ENCODE peak calls at places on chromosomes 2 and 18, in eight cellular contexts. One of them, this sample, is unnamed.

GRCh38 chr18:24762417-24762816 is 302.0 kb downstream of the HRH4 start:
- DNase-seq in MM.1S: no peak
- DNase-seq in HCT116: no peak
- DNase-seq in A549: no peak
- DNase-seq in spleen: no peak
- DNase-seq in OCI-LY7: no peak
- DNase-seq in CD8-positive, alpha-beta T cell: no peak
- DNase-seq in sigmoid colon: no peak
- DNase-seq in this sample: no peak

GRCh38 chr2:189851174-189851826 is 67.0 kb downstream of the PMS1 start:
- DNase-seq in spleen: no peak
- DNase-seq in MM.1S: no peak
- DNase-seq in OCI-LY7: no peak
- DNase-seq in CD8-positive, alpha-beta T cell: no peak
- DNase-seq in sigmoid colon: no peak
- DNase-seq in A549: no peak
- DNase-seq in HCT116: no peak
- DNase-seq in this sample: no peak

GRCh38 chr2:134600208-134600607 is 118.6 kb downstream of the TMEM163 start:
- DNase-seq in A549: no peak
- DNase-seq in sigmoid colon: no peak
- DNase-seq in HCT116: no peak
- DNase-seq in spleen: no peak
- DNase-seq in OCI-LY7: no peak
- DNase-seq in MM.1S: no peak
- DNase-seq in CD8-positive, alpha-beta T cell: no peak
- DNase-seq in this sample: no peak

GRCh38 chr18:12911025-12911927 is 27.2 kb upstream of the PTPN2 start:
- DNase-seq in MM.1S: no peak
- DNase-seq in OCI-LY7: no peak
- DNase-seq in sigmoid colon: no peak
- DNase-seq in spleen: peak
- DNase-seq in A549: no peak
- DNase-seq in CD8-positive, alpha-beta T cell: peak
- DNase-seq in HCT116: no peak
- DNase-seq in this sample: peak

GRCh38 chr18:79798346-79798998 is 734 bp downstream of the KCNG2 start:
- DNase-seq in OCI-LY7: no peak
- DNase-seq in MM.1S: no peak
- DNase-seq in A549: no peak
- DNase-seq in CD8-positive, alpha-beta T cell: no peak
- DNase-seq in sigmoid colon: peak
- DNase-seq in spleen: peak
- DNase-seq in HCT116: no peak
- DNase-seq in this sample: peak

GRCh38 chr18:13629841-13630747 is 96.3 kb downstream of the FAM210A start:
- DNase-seq in HCT116: peak
- DNase-seq in OCI-LY7: peak
- DNase-seq in spleen: no peak
- DNase-seq in CD8-positive, alpha-beta T cell: peak
- DNase-seq in sigmoid colon: peak
- DNase-seq in MM.1S: peak
- DNase-seq in A549: peak
- DNase-seq in this sample: no peak

GRCh38 chr2:107008843-107009242 is 122.9 kb upstream of the ST6GAL2 start:
- DNase-seq in OCI-LY7: no peak
- DNase-seq in CD8-positive, alpha-beta T cell: no peak
- DNase-seq in MM.1S: no peak
- DNase-seq in HCT116: no peak
- DNase-seq in sigmoid colon: no peak
- DNase-seq in A549: no peak
- DNase-seq in spleen: no peak
- DNase-seq in this sample: no peak

GRCh38 chr2:3463156-3463835 is 56.0 kb downstream of the ADI1 start:
- DNase-seq in CD8-positive, alpha-beta T cell: no peak
- DNase-seq in sigmoid colon: peak
- DNase-seq in spleen: no peak
- DNase-seq in MM.1S: no peak
- DNase-seq in HCT116: no peak
- DNase-seq in OCI-LY7: no peak
- DNase-seq in A549: no peak
- DNase-seq in this sample: no peak

GRCh38 chr18:64131314-64131713 is 17.6 kb downstream of the LINC00305 start:
- DNase-seq in A549: no peak
- DNase-seq in sigmoid colon: no peak
- DNase-seq in OCI-LY7: no peak
- DNase-seq in HCT116: no peak
- DNase-seq in spleen: no peak
- DNase-seq in MM.1S: no peak
- DNase-seq in CD8-positive, alpha-beta T cell: no peak
- DNase-seq in this sample: no peak

GRCh38 chr2:48347712-48348111 is 182.2 kb upstream of the STON1 start:
- DNase-seq in A549: no peak
- DNase-seq in CD8-positive, alpha-beta T cell: no peak
- DNase-seq in MM.1S: no peak
- DNase-seq in HCT116: no peak
- DNase-seq in sigmoid colon: no peak
- DNase-seq in spleen: no peak
- DNase-seq in OCI-LY7: peak
- DNase-seq in this sample: no peak

GRCh38 chr18:50161806-50162205 is 33.1 kb downstream of the MYO5B start:
- DNase-seq in A549: no peak
- DNase-seq in MM.1S: no peak
- DNase-seq in CD8-positive, alpha-beta T cell: no peak
- DNase-seq in sigmoid colon: no peak
- DNase-seq in spleen: no peak
- DNase-seq in OCI-LY7: no peak
- DNase-seq in HCT116: no peak
- DNase-seq in this sample: no peak

GRCh38 chr2:241617431-241618154 is 19.4 kb downstream of the THAP4 start:
- DNase-seq in HCT116: no peak
- DNase-seq in A549: no peak
- DNase-seq in sigmoid colon: no peak
- DNase-seq in OCI-LY7: peak
- DNase-seq in spleen: peak
- DNase-seq in CD8-positive, alpha-beta T cell: peak
- DNase-seq in MM.1S: peak
- DNase-seq in this sample: no peak

GRCh38 chr18:54261894-54262293 is 7.4 kb upstream of the POLI start:
- DNase-seq in A549: no peak
- DNase-seq in MM.1S: peak
- DNase-seq in CD8-positive, alpha-beta T cell: no peak
- DNase-seq in sigmoid colon: no peak
- DNase-seq in OCI-LY7: peak
- DNase-seq in spleen: no peak
- DNase-seq in HCT116: no peak
- DNase-seq in this sample: peak

GRCh38 chr2:14081526-14081925 is 551.0 kb upstream of the LRATD1 start:
- DNase-seq in OCI-LY7: no peak
- DNase-seq in CD8-positive, alpha-beta T cell: no peak
- DNase-seq in sigmoid colon: no peak
- DNase-seq in spleen: no peak
- DNase-seq in HCT116: no peak
- DNase-seq in MM.1S: no peak
- DNase-seq in A549: no peak
- DNase-seq in this sample: no peak

GRCh38 chr2:159124441-159124911 is 156.0 kb downstream of the TANC1 start:
- DNase-seq in HCT116: peak
- DNase-seq in spleen: no peak
- DNase-seq in CD8-positive, alpha-beta T cell: no peak
- DNase-seq in OCI-LY7: peak
- DNase-seq in sigmoid colon: no peak
- DNase-seq in MM.1S: no peak
- DNase-seq in A549: peak
- DNase-seq in this sample: no peak

DNA sequence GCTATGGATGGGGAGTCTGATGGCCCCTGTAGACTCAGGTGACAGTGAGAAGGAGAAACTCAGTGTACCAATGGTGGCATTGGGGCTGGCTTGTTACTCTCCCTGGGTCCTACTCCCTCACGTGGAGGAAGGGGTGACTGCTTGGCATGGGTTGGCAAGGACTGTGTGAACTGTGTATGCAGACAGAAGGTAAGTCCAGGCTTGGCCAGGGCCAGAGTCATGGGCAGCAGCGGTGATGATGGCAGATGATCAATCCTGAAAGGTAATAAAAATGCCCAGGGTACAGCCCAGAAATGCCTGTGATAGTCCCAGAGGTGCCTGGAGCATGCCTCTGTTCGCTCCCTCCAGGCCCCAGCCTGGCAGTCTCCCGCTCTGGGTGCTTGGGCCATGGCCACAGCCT is 153.9 kb downstream of the SH3RF3 start:
- DNase-seq in OCI-LY7: no peak
- DNase-seq in HCT116: no peak
- DNase-seq in spleen: no peak
- DNase-seq in sigmoid colon: peak
- DNase-seq in CD8-positive, alpha-beta T cell: no peak
- DNase-seq in MM.1S: no peak
- DNase-seq in A549: no peak
- DNase-seq in this sample: no peak
- H3K27ac ChIP-seq in OCI-LY7: no peak
- H3K27ac ChIP-seq in HCT116: no peak
- H3K27ac ChIP-seq in spleen: no peak
- H3K27ac ChIP-seq in sigmoid colon: no peak
- H3K27ac ChIP-seq in CD8-positive, alpha-beta T cell: no peak
- H3K27ac ChIP-seq in MM.1S: no peak
- H3K27ac ChIP-seq in A549: no peak
- H3K27ac ChIP-seq in this sample: no peak

GRCh38 chr2:8229546-8229986 is 452.3 kb upstream of the ID2 start:
- DNase-seq in spleen: peak
- DNase-seq in sigmoid colon: peak
- DNase-seq in CD8-positive, alpha-beta T cell: peak
- DNase-seq in HCT116: peak
- DNase-seq in OCI-LY7: peak
- DNase-seq in MM.1S: peak
- DNase-seq in A549: no peak
- DNase-seq in this sample: no peak
- H3K4me3 ChIP-seq in spleen: no peak
- H3K4me3 ChIP-seq in sigmoid colon: no peak
- H3K4me3 ChIP-seq in CD8-positive, alpha-beta T cell: no peak
- H3K4me3 ChIP-seq in HCT116: no peak
- H3K4me3 ChIP-seq in OCI-LY7: no peak
- H3K4me3 ChIP-seq in MM.1S: no peak
- H3K4me3 ChIP-seq in A549: no peak
- H3K4me3 ChIP-seq in this sample: no peak

GRCh38 chr2:151987484-151987883 is 111.4 kb downstream of the CACNB4 start:
- DNase-seq in CD8-positive, alpha-beta T cell: no peak
- DNase-seq in spleen: no peak
- DNase-seq in OCI-LY7: no peak
- DNase-seq in HCT116: no peak
- DNase-seq in A549: no peak
- DNase-seq in sigmoid colon: no peak
- DNase-seq in MM.1S: no peak
- DNase-seq in this sample: no peak

GRCh38 chr2:151991010-151991409 is 107.8 kb downstream of the CACNB4 start:
- DNase-seq in spleen: no peak
- DNase-seq in CD8-positive, alpha-beta T cell: no peak
- DNase-seq in MM.1S: no peak
- DNase-seq in sigmoid colon: no peak
- DNase-seq in HCT116: no peak
- DNase-seq in OCI-LY7: no peak
- DNase-seq in A549: no peak
- DNase-seq in this sample: no peak

GRCh38 chr2:151989378-151989777 is 109.5 kb downstream of the CACNB4 start:
- DNase-seq in A549: no peak
- DNase-seq in CD8-positive, alpha-beta T cell: no peak
- DNase-seq in MM.1S: no peak
- DNase-seq in spleen: no peak
- DNase-seq in sigmoid colon: no peak
- DNase-seq in HCT116: no peak
- DNase-seq in OCI-LY7: no peak
- DNase-seq in this sample: no peak

GRCh38 chr2:151996243-151997003 is 102.4 kb downstream of the CACNB4 start:
- DNase-seq in spleen: no peak
- DNase-seq in sigmoid colon: no peak
- DNase-seq in OCI-LY7: no peak
- DNase-seq in HCT116: no peak
- DNase-seq in MM.1S: no peak
- DNase-seq in A549: no peak
- DNase-seq in CD8-positive, alpha-beta T cell: no peak
- DNase-seq in this sample: no peak

DNA sequence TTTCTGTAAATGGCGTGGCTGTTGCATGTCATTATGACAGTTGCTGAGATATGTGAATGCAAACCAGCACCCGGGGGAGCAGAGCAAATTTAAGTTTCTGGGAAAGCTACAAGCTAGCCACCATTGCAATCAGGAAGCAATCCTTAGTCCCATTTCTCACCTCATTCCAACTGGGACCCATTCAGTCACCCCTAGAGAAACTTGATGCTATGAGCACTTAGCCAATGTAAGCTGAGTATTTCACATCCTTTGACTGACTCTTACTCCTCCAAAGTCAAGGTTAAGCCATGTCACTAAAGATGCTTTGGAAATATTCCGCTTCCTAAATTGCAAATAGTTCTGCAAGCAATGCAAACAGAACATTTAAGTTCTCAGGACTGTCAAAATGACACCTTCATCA is 106.3 kb downstream of the CACNB4 start:
- DNase-seq in MM.1S: no peak
- DNase-seq in OCI-LY7: no peak
- DNase-seq in sigmoid colon: no peak
- DNase-seq in CD8-positive, alpha-beta T cell: no peak
- DNase-seq in spleen: no peak
- DNase-seq in A549: no peak
- DNase-seq in HCT116: no peak
- DNase-seq in this sample: no peak
- TF ChIP-seq CTCF in MM.1S: no peak
- TF ChIP-seq CTCF in OCI-LY7: no peak
- TF ChIP-seq CTCF in sigmoid colon: no peak
- TF ChIP-seq CTCF in CD8-positive, alpha-beta T cell: no peak
- TF ChIP-seq CTCF in spleen: no peak
- TF ChIP-seq CTCF in A549: no peak
- TF ChIP-seq CTCF in HCT116: no peak
- TF ChIP-seq CTCF in this sample: no peak

GRCh38 chr2:239236043-239236807 is 164.6 kb downstream of the HDAC4 start:
- DNase-seq in sigmoid colon: peak
- DNase-seq in A549: no peak
- DNase-seq in OCI-LY7: no peak
- DNase-seq in MM.1S: no peak
- DNase-seq in CD8-positive, alpha-beta T cell: no peak
- DNase-seq in spleen: peak
- DNase-seq in HCT116: no peak
- DNase-seq in this sample: no peak
- H3K27ac ChIP-seq in sigmoid colon: no peak
- H3K27ac ChIP-seq in A549: no peak
- H3K27ac ChIP-seq in OCI-LY7: no peak
- H3K27ac ChIP-seq in MM.1S: no peak
- H3K27ac ChIP-seq in CD8-positive, alpha-beta T cell: no peak
- H3K27ac ChIP-seq in spleen: no peak
- H3K27ac ChIP-seq in HCT116: no peak
- H3K27ac ChIP-seq in this sample: no peak

DNA sequence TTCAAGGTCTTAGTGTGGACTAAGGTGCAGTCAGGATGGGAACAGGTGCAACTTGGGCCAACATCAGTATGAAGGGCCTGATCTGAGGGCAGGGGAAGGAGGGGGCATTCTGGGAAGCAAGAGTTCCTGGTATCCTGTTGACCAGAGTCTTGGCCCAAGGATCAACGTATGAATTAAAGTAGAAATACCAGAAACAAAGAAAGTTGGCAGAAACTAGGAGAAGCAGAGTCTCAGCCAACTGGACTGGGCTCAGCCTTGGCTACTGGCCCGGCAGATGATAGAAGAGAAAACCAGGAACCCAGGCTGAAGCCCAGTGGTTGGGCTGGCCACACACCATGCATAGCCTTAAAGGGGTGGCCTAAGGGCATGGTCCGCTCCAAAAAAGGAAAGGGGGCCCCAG is 2.3 kb downstream of the CETN1 start:
- DNase-seq in A549: no peak
- DNase-seq in OCI-LY7: no peak
- DNase-seq in sigmoid colon: no peak
- DNase-seq in HCT116: no peak
- DNase-seq in spleen: no peak
- DNase-seq in CD8-positive, alpha-beta T cell: no peak
- DNase-seq in MM.1S: no peak
- DNase-seq in this sample: no peak
- H3K4me3 ChIP-seq in A549: no peak
- H3K4me3 ChIP-seq in OCI-LY7: no peak
- H3K4me3 ChIP-seq in sigmoid colon: no peak
- H3K4me3 ChIP-seq in HCT116: no peak
- H3K4me3 ChIP-seq in spleen: no peak
- H3K4me3 ChIP-seq in CD8-positive, alpha-beta T cell: no peak
- H3K4me3 ChIP-seq in MM.1S: no peak
- H3K4me3 ChIP-seq in this sample: no peak

This sample was measured in upper lobe of right lung.